ENCODE peak calls at places on chromosomes 7 and 10, in nine cellular contexts. F, Z, C, Y, Q, J, H, D and X are unnamed samples. For H3K4me1, the result is how much of the 10 kb centered on the place peaks cover.

GRCh38 chr7:116438274-116438673 is 61.3 kb upstream of the CAV2 start:
- DNase-seq in F (peak), Z (peak), H (no peak), D (no peak), J (no peak), C (no peak), Y (no peak), Q (no peak), X (no peak)

GRCh38 chr7:41916450-41916927 is 213.6 kb upstream of the INHBA start:
- DNase-seq in Y (no peak), F (peak), C (no peak), H (no peak), Z (no peak), Q (no peak), D (no peak), J (no peak), X (no peak)

GRCh38 chr7:98231489-98232275 is 20.4 kb downstream of the TECPR1 start:
- DNase-seq in F (no peak), Z (no peak), H (no peak), Y (no peak), D (no peak), Q (no peak), J (no peak), C (no peak), X (no peak)

GRCh38 chr7:143979999-143980398 is 20.1 kb upstream of the OR6B1 start:
- DNase-seq in Q (no peak), H (no peak), C (no peak), Z (no peak), Y (no peak), D (no peak), J (no peak), F (no peak), X (no peak)

GRCh38 chr10:103114876-103115275 is 78.2 kb downstream of the NT5C2 start:
- DNase-seq in C (no peak), Y (no peak), J (no peak), D (no peak), Z (no peak), Q (no peak), F (no peak), H (no peak), X (no peak)

GRCh38 chr10:26269754-26270153 is 53.2 kb downstream of the GAD2 start:
- DNase-seq in J (no peak), C (no peak), H (no peak), Y (no peak), Z (no peak), D (peak), F (peak), Q (no peak), X (peak)

GRCh38 chr10:34966440-34966839 is 123.7 kb downstream of the CUL2 start:
- DNase-seq in Q (no peak), J (no peak), D (no peak), F (no peak), C (peak), Y (no peak), H (no peak), Z (no peak), X (no peak)

GRCh38 chr7:22900784-22901183 is 78.1 kb upstream of the TOMM7 start:
- DNase-seq in Y (no peak), F (no peak), J (no peak), H (no peak), Z (no peak), Q (no peak), C (no peak), D (no peak), X (no peak)

GRCh38 chr7:17132726-17133125 is 165.7 kb upstream of the AHR start:
- DNase-seq in H (no peak), Z (no peak), J (no peak), Q (no peak), Y (no peak), F (no peak), D (no peak), C (no peak), X (no peak)

GRCh38 chr10:97506214-97506991 is 7.7 kb downstream of the UBTD1 start:
- DNase-seq in Z (no peak), C (no peak), Y (no peak), J (no peak), H (no peak), D (no peak), F (no peak), Q (no peak), X (no peak)

GRCh38 chr10:70880077-70880534 is 8.3 kb downstream of the PCBD1 start:
- DNase-seq in Z (peak), H (peak), F (peak), D (peak), Q (peak), C (no peak), J (peak), Y (peak), X (peak)

GRCh38 chr7:47537716-47538640 is 43.9 kb downstream of the TNS3 start:
- DNase-seq in Q (no peak), Z (no peak), H (no peak), D (no peak), Y (no peak), F (no peak), C (peak), J (no peak), X (no peak)

GRCh38 chr10:74770400-74770799 is 56.0 kb upstream of the KAT6B start:
- DNase-seq in H (no peak), Y (no peak), J (no peak), F (no peak), C (no peak), Z (no peak), Q (no peak), D (no peak), X (peak)

GRCh38 chr10:31064334-31064733 is 32.7 kb upstream of the ZNF438 start:
- DNase-seq in F (no peak), C (no peak), Q (no peak), Z (no peak), Y (no peak), J (no peak), H (peak), D (no peak), X (no peak)

GRCh38 chr10:3805791-3806381 is 20.9 kb upstream of the KLF6 start:
- DNase-seq in Y (no peak), F (no peak), D (peak), Q (peak), H (no peak), J (no peak), C (no peak), Z (peak), X (peak)

GRCh38 chr10:132870426-132870825 is 71.9 kb downstream of the CFAP46 start:
- DNase-seq in Y (peak), H (no peak), Z (no peak), F (no peak), J (no peak), C (peak), D (no peak), Q (no peak), X (no peak)

GRCh38 chr7:30771859-30772429 is 727 bp downstream of the MINDY4 start:
- DNase-seq in C (no peak), H (no peak), F (peak), D (no peak), J (peak), Y (no peak), Q (no peak), Z (no peak), X (peak)

GRCh38 chr10:121340176-121340850 is 257.9 kb downstream of the FGFR2 start:
- DNase-seq in F (no peak), Q (no peak), H (no peak), C (no peak), Y (no peak), J (no peak), Z (no peak), D (no peak), X (no peak)

GRCh38 chr7:83610649-83611304 is 38.2 kb downstream of the SEMA3E start:
- DNase-seq in Q (no peak), J (no peak), D (no peak), H (no peak), Z (no peak), C (no peak), F (no peak), Y (no peak), X (no peak)

GRCh38 chr10:97127960-97128850 is 57.6 kb downstream of the SLIT1 start:
- DNase-seq in J (no peak), F (no peak), C (peak), D (no peak), Y (no peak), Q (no peak), H (no peak), Z (no peak), X (no peak)

GRCh38 chr10:69239816-69240434 is 19.8 kb downstream of the HKDC1 start:
- DNase-seq in Y (no peak), J (no peak), Q (no peak), Z (no peak), F (no peak), H (no peak), D (no peak), C (no peak), X (no peak)

GRCh38 chr7:50620418-50620817 is 55.2 kb upstream of the DDC start:
- DNase-seq in D (no peak), Z (no peak), Y (no peak), Q (no peak), C (no peak), F (no peak), J (no peak), H (peak), X (no peak)

GRCh38 chr10:3348561-3348960 is 176.0 kb upstream of the PITRM1 start:
- DNase-seq in Q (no peak), Y (no peak), J (no peak), F (no peak), C (no peak), Z (no peak), H (no peak), D (no peak), X (no peak)

GRCh38 chr10:44020322-44021111 is 364.4 kb downstream of the CXCL12 start:
- DNase-seq in Q (no peak), F (no peak), C (no peak), Y (no peak), H (no peak), Z (peak), D (no peak), J (no peak), X (no peak)

GRCh38 chr10:2913531-2913930 is 153.8 kb upstream of the PFKP start:
- DNase-seq in C (no peak), Z (no peak), Y (no peak), D (no peak), H (no peak), J (no peak), F (no peak), Q (no peak), X (no peak)

GRCh38 chr7:158424531-158424930 is 163.1 kb downstream of the PTPRN2 start:
- DNase-seq in Z (no peak), J (no peak), F (no peak), Y (no peak), Q (no peak), C (no peak), H (no peak), D (no peak), X (no peak)

GRCh38 chr7:143048827-143049226 is 3.3 kb upstream of the OR6V1 start:
- DNase-seq in Z (no peak), H (no peak), F (no peak), Q (no peak), J (no peak), C (no peak), Y (no peak), D (peak), X (no peak)

DNA sequence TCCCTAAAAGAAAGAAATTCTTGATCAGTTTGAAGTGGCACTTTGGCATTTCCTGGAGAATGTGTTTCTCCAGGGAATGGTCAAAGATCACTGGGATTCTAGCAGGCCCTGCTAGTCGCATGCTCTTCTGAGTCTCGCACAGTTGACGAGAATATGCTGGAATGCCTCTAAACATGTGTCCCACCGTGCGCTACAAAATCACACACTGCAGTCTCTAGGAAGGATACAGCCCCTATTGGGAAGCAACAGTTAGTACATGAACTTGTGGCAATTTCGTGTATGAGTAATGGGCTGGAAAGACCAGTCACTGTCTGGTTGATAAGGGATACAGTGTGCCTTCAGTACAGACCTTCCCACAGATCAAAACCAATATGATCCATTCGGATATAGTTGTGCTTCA is 257.9 kb downstream of the PRPF18 start:
- DNase-seq in H (no peak), D (no peak), Z (no peak), J (no peak), Q (no peak), Y (no peak), F (no peak), C (no peak), X (no peak)
- H3K4me1 ChIP-seq in H (under half), D (under half), Z (under half), J (under half), Q (under half), Y (under half), F (under half), C (under half), X (under half)

DNA sequence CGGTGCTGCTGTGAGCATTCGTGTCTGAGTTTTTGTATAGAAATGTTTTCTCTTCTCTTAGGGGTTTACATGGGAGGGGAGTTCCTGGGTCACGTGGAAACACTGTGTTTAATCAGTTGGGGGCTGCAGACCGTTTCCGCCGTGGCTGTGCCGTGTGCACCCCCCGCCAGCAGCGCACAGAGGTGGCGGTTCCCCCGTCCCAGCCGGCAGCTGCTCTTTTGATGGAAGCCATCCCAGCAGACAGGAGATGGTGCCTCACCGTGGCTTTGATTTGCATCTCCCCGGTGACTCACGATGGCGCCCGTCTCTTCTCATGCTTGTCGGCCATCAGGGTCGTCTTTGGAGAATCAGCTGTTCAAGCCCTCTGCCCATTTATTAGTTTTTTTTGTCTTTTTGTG is 34.9 kb upstream of the FOXL3 start:
- DNase-seq in Q (no peak), Z (no peak), J (no peak), Y (no peak), D (no peak), H (peak), F (no peak), C (peak), X (no peak)
- H3K4me1 ChIP-seq in Q (under half), Z (under half), J (under half), Y (under half), D (under half), H (under half), F (under half), C (under half), X (under half)

GRCh38 chr10:11164806-11165590 is 147.3 kb downstream of the CELF2 start:
- DNase-seq in Q (peak), F (no peak), Z (peak), D (no peak), J (peak), C (peak), Y (peak), H (peak), X (peak)

GRCh38 chr10:11165591-11166543 is 148.2 kb downstream of the CELF2 start:
- DNase-seq in Q (peak), Y (peak), F (peak), D (no peak), H (peak), C (peak), Z (peak), J (peak), X (peak)

GRCh38 chr10:11168423-11169100 is 150.9 kb downstream of the CELF2 start:
- DNase-seq in C (no peak), F (no peak), J (no peak), Z (no peak), H (no peak), Y (no peak), Q (no peak), D (no peak), X (no peak)

GRCh38 chr10:11163990-11164805 is 146.5 kb downstream of the CELF2 start:
- DNase-seq in D (no peak), Q (no peak), J (peak), Y (no peak), Z (no peak), F (no peak), H (no peak), C (no peak), X (no peak)

DNA sequence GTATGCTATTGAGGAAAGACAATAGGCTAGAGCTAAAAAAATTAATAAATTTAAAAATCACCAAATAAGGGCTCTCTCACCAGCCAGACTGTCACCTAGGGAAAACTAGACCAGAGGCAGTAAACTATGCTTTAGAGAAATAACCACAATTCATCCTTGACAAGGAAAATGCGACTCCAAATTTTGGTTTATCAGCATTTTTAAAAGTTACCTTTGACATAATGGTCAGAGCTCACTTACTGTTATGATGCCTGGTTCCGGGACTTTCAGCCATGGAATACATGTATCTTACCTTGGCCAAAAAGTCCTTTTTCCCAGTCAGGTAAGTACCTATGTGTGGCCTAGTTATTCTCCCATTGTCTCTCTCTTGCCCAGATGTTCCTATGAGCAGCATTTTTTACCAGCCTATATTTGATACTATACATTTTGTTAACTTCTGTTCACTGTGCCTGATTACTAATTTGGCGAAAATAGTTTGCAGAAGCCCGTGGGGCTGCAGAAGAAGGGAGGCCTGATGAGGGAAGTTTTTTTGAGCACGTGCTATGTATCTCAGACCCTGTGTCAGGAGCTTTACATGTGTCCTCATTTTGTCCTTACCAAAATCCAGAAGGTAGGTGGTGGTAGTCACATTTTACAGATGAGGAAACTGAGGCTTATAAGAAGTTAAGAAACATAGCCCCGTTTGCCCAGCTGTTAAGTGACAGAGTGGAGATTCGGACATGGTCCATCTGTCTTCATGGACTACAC is 149.7 kb downstream of the CELF2 start:
- DNase-seq in C (no peak), J (no peak), Q (no peak), Y (no peak), Z (no peak), H (no peak), F (no peak), D (no peak), X (no peak)
- H3K4me1 ChIP-seq in C (under half), J (half or more), Q (half or more), Y (under half), Z (under half), H (under half), F (under half), D (under half), X (under half)

DNA sequence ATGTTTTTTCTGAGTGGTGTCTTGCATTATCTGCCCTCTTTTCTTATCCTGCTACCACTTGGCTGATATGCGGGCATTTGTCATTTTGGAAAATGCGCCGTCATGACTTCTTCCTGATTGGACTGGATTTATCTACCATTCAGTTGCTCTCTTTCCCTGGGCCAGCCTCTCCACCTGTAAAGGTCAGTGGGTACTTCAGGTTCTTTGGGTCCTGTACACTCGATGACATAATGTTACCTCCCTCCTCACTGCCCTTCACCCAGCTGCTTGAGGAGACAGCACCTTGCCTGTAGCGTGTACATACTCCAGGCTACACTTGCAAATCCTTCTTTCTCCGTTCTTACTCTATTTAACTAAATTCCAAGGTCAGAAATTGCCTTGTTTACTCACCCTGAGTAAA is 83.7 kb downstream of the RBM33 start:
- DNase-seq in H (no peak), C (no peak), Z (no peak), J (no peak), Y (no peak), D (no peak), F (no peak), Q (no peak), X (no peak)
- H3K4me1 ChIP-seq in H (under half), C (under half), Z (under half), J (under half), Y (under half), D (under half), F (under half), Q (under half), X (half or more)

DNA sequence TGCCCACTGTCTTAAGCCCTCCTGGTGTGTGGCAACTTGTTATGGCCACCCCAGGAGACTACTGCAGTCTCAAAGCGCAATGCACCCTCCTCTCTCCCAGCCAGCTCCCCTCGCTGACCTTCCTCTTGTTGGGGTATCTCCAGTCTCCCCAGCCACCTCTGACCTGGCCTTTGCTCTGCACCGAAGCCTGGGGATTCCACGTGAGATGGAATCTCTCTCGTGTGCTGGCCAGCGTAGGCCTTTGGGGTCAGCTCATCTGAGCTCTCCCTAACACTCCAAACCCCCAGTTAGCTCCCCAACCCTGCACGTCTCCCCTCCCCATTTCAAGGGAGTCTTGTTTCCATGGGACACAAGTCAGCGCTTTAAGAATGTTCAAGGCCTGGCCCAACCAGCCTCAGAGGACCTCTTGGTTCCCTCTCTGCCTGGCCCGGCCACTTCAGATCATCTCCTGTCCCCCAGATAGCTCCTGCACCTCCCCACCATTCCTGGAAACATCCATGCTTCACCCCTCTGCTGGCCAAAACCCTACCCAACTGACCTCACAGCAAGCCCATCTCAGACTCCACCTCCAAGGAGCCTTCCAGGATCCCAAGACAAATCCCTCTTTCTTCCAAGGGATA is 11.2 kb downstream of the ITPRIP start:
- DNase-seq in J (no peak), C (no peak), Q (no peak), Z (no peak), F (no peak), H (no peak), D (no peak), Y (no peak), X (no peak)
- H3K4me1 ChIP-seq in J (half or more), C (under half), Q (half or more), Z (half or more), F (half or more), H (half or more), D (half or more), Y (under half), X (under half)

GRCh38 chr7:1539346-1540321 is 9.1 kb downstream of the MAFK start:
- DNase-seq in H (peak), C (no peak), Z (no peak), Q (no peak), J (no peak), F (no peak), D (no peak), Y (no peak), X (no peak)

GRCh38 chr7:1536768-1537630 is 6.5 kb downstream of the MAFK start:
- DNase-seq in Q (no peak), Y (peak), F (peak), C (peak), J (no peak), Z (peak), H (peak), D (peak), X (no peak)

GRCh38 chr7:1538544-1539345 is 8.2 kb downstream of the MAFK start:
- DNase-seq in Q (no peak), J (no peak), F (no peak), Z (no peak), D (no peak), C (no peak), Y (peak), H (peak), X (no peak)

GRCh38 chr7:1536105-1536767 is 5.7 kb downstream of the MAFK start:
- DNase-seq in Y (no peak), C (no peak), Q (no peak), J (no peak), D (no peak), Z (no peak), F (no peak), H (no peak), X (no peak)

GRCh38 chr7:1537631-1538412 is 7.3 kb downstream of the MAFK start:
- DNase-seq in Y (peak), F (peak), Q (no peak), Z (peak), J (no peak), H (peak), C (peak), D (no peak), X (peak)
- H3K4me1 ChIP-seq in Y (under half), F (half or more), Q (under half), Z (under half), J (under half), H (half or more), C (under half), D (under half), X (under half)